ENCODE peak calls at places on chromosomes 13 and 19, in eight cellular contexts. G is neural crest cell; Z is NK-92 treated with Interleukin-12 subunit alpha and Interleukin-12 subunit beta, amount 100 ng/mL, for 24 hours; U is GM06990; Q is AG10803; E is hypothalamus; K is NCI-H2171 treated with DMSO at 0.1 percent for 48 hours; W is uterus. J is an unnamed sample.

GRCh38 chr13:21109168-21109567 is 47.8 kb upstream of the LATS2 start:
- DNase-seq in G (no peak), Q (no peak), Z (no peak), E (no peak), K (no peak), U (no peak), W (no peak), J (no peak)

GRCh38 chr13:41621716-41622508 is 164.6 kb downstream of the RGCC start:
- DNase-seq in W (no peak), K (no peak), Q (peak; percentile 65), E (no peak), U (no peak), G (no peak), Z (no peak), J (peak; percentile 63)

GRCh38 chr13:60267498-60268202 is 103.9 kb upstream of the DIAPH3 start:
- DNase-seq in E (no peak), W (no peak), U (no peak), Z (no peak), Q (peak; percentile 1), K (no peak), G (no peak), J (peak; percentile 6)

GRCh38 chr19:30046522-30046921 is 104.5 kb downstream of the URI1 start:
- DNase-seq in Q (no peak), E (peak; percentile 74), G (no peak), W (no peak), K (peak; percentile 50), U (peak; percentile 64), Z (no peak), J (peak; percentile 4)

GRCh38 chr19:4386038-4386782 is 14.1 kb downstream of the SH3GL1 start:
- DNase-seq in Q (peak; percentile 47), G (no peak), E (peak; percentile 26), U (no peak), W (no peak), K (no peak), Z (no peak), J (no peak)

GRCh38 chr19:40907968-40908735 is 26.1 kb upstream of the CYP2A7 start:
- DNase-seq in G (no peak), W (peak; percentile 22), K (no peak), U (peak; percentile 4), Z (peak; percentile 36), E (peak; percentile 0), Q (no peak), J (no peak)

GRCh38 chr19:9883231-9883758 is 48.2 kb downstream of the PIN1 start:
- DNase-seq in G (no peak), Q (no peak), E (no peak), U (no peak), W (no peak), Z (no peak), K (peak; percentile 97), J (no peak)

GRCh38 chr19:28351761-28352160 is 861.2 kb downstream of the UQCRFS1 start:
- DNase-seq in U (no peak), K (no peak), Q (peak; percentile 71), E (no peak), G (no peak), W (no peak), Z (no peak), J (peak; percentile 46)

GRCh38 chr13:35729926-35730627 is 253.6 kb upstream of the MAB21L1 start:
- DNase-seq in K (no peak), W (no peak), Q (no peak), U (no peak), G (no peak), Z (no peak), E (no peak), J (no peak)

GRCh38 chr19:39874404-39874803 is 28.2 kb upstream of the FBL start:
- DNase-seq in E (no peak), G (no peak), U (no peak), Q (no peak), K (no peak), W (no peak), Z (no peak), J (no peak)

GRCh38 chr19:46451352-46451751 is 20.0 kb downstream of the PNMA8A start:
- DNase-seq in K (peak; percentile 91), E (no peak), W (no peak), U (no peak), Z (no peak), Q (no peak), G (no peak), J (no peak)

GRCh38 chr13:36736119-36736726 is 62.4 kb downstream of the SERTM1 start:
- DNase-seq in K (no peak), W (peak; percentile 70), G (peak; percentile 65), Z (no peak), U (no peak), Q (peak; percentile 67), E (peak; percentile 65), J (peak; percentile 37)

GRCh38 chr13:85700909-85701308 is 98.3 kb downstream of the SLITRK6 start:
- DNase-seq in E (no peak), G (no peak), W (no peak), Q (no peak), K (no peak), U (no peak), Z (no peak), J (peak; percentile 31)

GRCh38 chr19:41848666-41849065 is 3.8 kb downstream of the DMRTC2 start:
- DNase-seq in K (no peak), G (no peak), U (no peak), W (no peak), Z (no peak), Q (no peak), E (no peak), J (no peak)

GRCh38 chr19:12772323-12772722 is 3.0 kb downstream of the HOOK2 start:
- DNase-seq in G (no peak), U (no peak), K (no peak), E (no peak), Q (no peak), Z (no peak), W (no peak), J (no peak)

GRCh38 chr13:33633701-33634525 is 184.0 kb upstream of the RFC3 start:
- DNase-seq in Q (peak; percentile 44), U (no peak), G (peak; percentile 12), Z (no peak), E (peak; percentile 76), W (no peak), K (no peak), J (peak; percentile 32)

GRCh38 chr13:76798037-76798436 is 88.2 kb downstream of the KCTD12 start:
- DNase-seq in W (no peak), U (no peak), K (no peak), Q (no peak), E (no peak), G (no peak), Z (no peak), J (no peak)

GRCh38 chr13:98173431-98173921 is 3.6 kb downstream of the RNF113B start:
- DNase-seq in W (peak; percentile 42), G (no peak), Z (no peak), K (no peak), E (no peak), U (no peak), Q (peak; percentile 100), J (peak; percentile 100)

GRCh38 chr13:39107484-39108040 is 69.3 kb downstream of the NHLRC3 start:
- DNase-seq in G (no peak), U (no peak), E (no peak), K (peak; percentile 56), Z (no peak), W (no peak), Q (no peak), J (no peak)

GRCh38 chr19:4567584-4568071 is 8.1 kb upstream of the SEMA6B start:
- DNase-seq in G (peak; percentile 90), W (no peak), Q (peak; percentile 35), E (no peak), Z (peak; percentile 24), K (peak; percentile 16), U (no peak), J (no peak)

GRCh38 chr13:93875527-93875926 is 604.0 kb downstream of the DCT start:
- DNase-seq in G (no peak), E (no peak), W (no peak), Z (no peak), K (peak; percentile 33), U (no peak), Q (peak; percentile 24), J (peak; percentile 56)

GRCh38 chr13:105410602-105411001 is 1124.9 kb downstream of the EFNB2 start:
- DNase-seq in U (peak; percentile 13), Q (peak; percentile 52), Z (no peak), K (peak; percentile 54), G (peak; percentile 47), E (peak; percentile 40), W (no peak), J (no peak)

GRCh38 chr13:42101821-42102580 is 53.6 kb downstream of the DGKH start:
- DNase-seq in E (no peak), G (no peak), W (no peak), Q (no peak), K (no peak), Z (no peak), U (no peak), J (no peak)

GRCh38 chr19:32104465-32105235 is 240.8 kb upstream of the ZNF507 start:
- DNase-seq in W (peak; percentile 69), E (no peak), Z (no peak), Q (no peak), K (no peak), U (no peak), G (no peak), J (peak; percentile 51)

GRCh38 chr19:10454267-10454666 is 33.9 kb downstream of the PDE4A start:
- DNase-seq in Q (no peak), K (peak; percentile 12), U (no peak), Z (no peak), G (peak; percentile 40), W (no peak), E (peak; percentile 52), J (no peak)

GRCh38 chr19:47663911-47664771 is 49.1 kb upstream of the EHD2 start:
- DNase-seq in Q (peak; percentile 99), W (peak; percentile 94), E (peak; percentile 59), Z (no peak), U (no peak), K (no peak), G (no peak), J (peak; percentile 99)

GRCh38 chr19:7072541-7072940 is 3.0 kb downstream of the ZNF557 start:
- DNase-seq in Z (no peak), G (no peak), U (no peak), E (no peak), K (no peak), Q (no peak), W (no peak), J (no peak)

J was measured in astrocyte.